ENCODE peak calls at places on chromosomes 7 and 10, in eight cellular contexts. One of them, this sample, is unnamed.

GRCh38 chr7:34096135-34096775 is 190.9 kb downstream of the BMPER start:
- DNase-seq in activated CD4-positive, alpha-beta T cell treated with anti-CD3 and anti-CD28 coated beads for 36 hours: no peak
- DNase-seq in naive thymus-derived CD8-positive, alpha-beta T cell: no peak
- DNase-seq in right lobe of liver: peak; percentile 83
- DNase-seq in nucleus accumbens: peak; percentile 20
- DNase-seq in NCI-H748 treated with DMSO at 0.1 percent for 48 hours: no peak
- DNase-seq in HFF-Myc: peak; percentile 61
- DNase-seq in activated T-cell treated with anti-CD3 and anti-CD28 coated beads for 48 hours: no peak
- DNase-seq in this sample: peak; percentile 78

GRCh38 chr7:69684955-69685631 is 86.8 kb downstream of the AUTS2 start:
- DNase-seq in nucleus accumbens: no peak
- DNase-seq in NCI-H748 treated with DMSO at 0.1 percent for 48 hours: no peak
- DNase-seq in activated CD4-positive, alpha-beta T cell treated with anti-CD3 and anti-CD28 coated beads for 36 hours: no peak
- DNase-seq in right lobe of liver: no peak
- DNase-seq in HFF-Myc: no peak
- DNase-seq in activated T-cell treated with anti-CD3 and anti-CD28 coated beads for 48 hours: no peak
- DNase-seq in naive thymus-derived CD8-positive, alpha-beta T cell: no peak
- DNase-seq in this sample: no peak

GRCh38 chr7:142568430-142569097 is 180.7 kb upstream of the PRSS1 start:
- DNase-seq in activated CD4-positive, alpha-beta T cell treated with anti-CD3 and anti-CD28 coated beads for 36 hours: no peak
- DNase-seq in NCI-H748 treated with DMSO at 0.1 percent for 48 hours: no peak
- DNase-seq in activated T-cell treated with anti-CD3 and anti-CD28 coated beads for 48 hours: no peak
- DNase-seq in naive thymus-derived CD8-positive, alpha-beta T cell: no peak
- DNase-seq in right lobe of liver: no peak
- DNase-seq in HFF-Myc: peak; percentile 86
- DNase-seq in nucleus accumbens: no peak
- DNase-seq in this sample: no peak

GRCh38 chr10:82206831-82207230 is 331.8 kb downstream of the NRG3 start:
- DNase-seq in naive thymus-derived CD8-positive, alpha-beta T cell: no peak
- DNase-seq in HFF-Myc: no peak
- DNase-seq in right lobe of liver: no peak
- DNase-seq in NCI-H748 treated with DMSO at 0.1 percent for 48 hours: no peak
- DNase-seq in nucleus accumbens: no peak
- DNase-seq in activated CD4-positive, alpha-beta T cell treated with anti-CD3 and anti-CD28 coated beads for 36 hours: no peak
- DNase-seq in activated T-cell treated with anti-CD3 and anti-CD28 coated beads for 48 hours: no peak
- DNase-seq in this sample: no peak

GRCh38 chr7:26538683-26539082 is 247.0 kb downstream of the SNX10 start:
- DNase-seq in activated T-cell treated with anti-CD3 and anti-CD28 coated beads for 48 hours: no peak
- DNase-seq in activated CD4-positive, alpha-beta T cell treated with anti-CD3 and anti-CD28 coated beads for 36 hours: no peak
- DNase-seq in naive thymus-derived CD8-positive, alpha-beta T cell: no peak
- DNase-seq in right lobe of liver: no peak
- DNase-seq in NCI-H748 treated with DMSO at 0.1 percent for 48 hours: peak; percentile 26
- DNase-seq in HFF-Myc: no peak
- DNase-seq in nucleus accumbens: no peak
- DNase-seq in this sample: no peak

GRCh38 chr7:82530361-82530760 is 86.8 kb upstream of the CACNA2D1 start:
- DNase-seq in HFF-Myc: no peak
- DNase-seq in naive thymus-derived CD8-positive, alpha-beta T cell: no peak
- DNase-seq in activated CD4-positive, alpha-beta T cell treated with anti-CD3 and anti-CD28 coated beads for 36 hours: no peak
- DNase-seq in NCI-H748 treated with DMSO at 0.1 percent for 48 hours: no peak
- DNase-seq in right lobe of liver: no peak
- DNase-seq in nucleus accumbens: no peak
- DNase-seq in activated T-cell treated with anti-CD3 and anti-CD28 coated beads for 48 hours: no peak
- DNase-seq in this sample: no peak

GRCh38 chr10:104980401-104980800 is 339.3 kb downstream of the SORCS3 start:
- DNase-seq in nucleus accumbens: no peak
- DNase-seq in HFF-Myc: no peak
- DNase-seq in naive thymus-derived CD8-positive, alpha-beta T cell: no peak
- DNase-seq in NCI-H748 treated with DMSO at 0.1 percent for 48 hours: no peak
- DNase-seq in activated T-cell treated with anti-CD3 and anti-CD28 coated beads for 48 hours: no peak
- DNase-seq in right lobe of liver: no peak
- DNase-seq in activated CD4-positive, alpha-beta T cell treated with anti-CD3 and anti-CD28 coated beads for 36 hours: no peak
- DNase-seq in this sample: no peak

GRCh38 chr7:82615527-82615926 is 171.9 kb upstream of the CACNA2D1 start:
- DNase-seq in naive thymus-derived CD8-positive, alpha-beta T cell: no peak
- DNase-seq in right lobe of liver: no peak
- DNase-seq in nucleus accumbens: no peak
- DNase-seq in HFF-Myc: no peak
- DNase-seq in activated CD4-positive, alpha-beta T cell treated with anti-CD3 and anti-CD28 coated beads for 36 hours: no peak
- DNase-seq in NCI-H748 treated with DMSO at 0.1 percent for 48 hours: no peak
- DNase-seq in activated T-cell treated with anti-CD3 and anti-CD28 coated beads for 48 hours: no peak
- DNase-seq in this sample: no peak

GRCh38 chr10:79246209-79246581 is 101.1 kb upstream of the PPIF start:
- DNase-seq in NCI-H748 treated with DMSO at 0.1 percent for 48 hours: no peak
- DNase-seq in activated T-cell treated with anti-CD3 and anti-CD28 coated beads for 48 hours: no peak
- DNase-seq in activated CD4-positive, alpha-beta T cell treated with anti-CD3 and anti-CD28 coated beads for 36 hours: no peak
- DNase-seq in right lobe of liver: peak; percentile 90
- DNase-seq in naive thymus-derived CD8-positive, alpha-beta T cell: no peak
- DNase-seq in HFF-Myc: no peak
- DNase-seq in nucleus accumbens: peak; percentile 86
- DNase-seq in this sample: peak; percentile 97

This sample was measured in aorta.